ENCODE peak calls at places on chromosome 1, in nine cellular contexts. R, I, D, A, W, M, B, E and J are unnamed samples. For H3K4me1 and H3K27me3, the result is how much of the 10 kb centered on the place peaks cover.

GRCh38 chr1:227894831-227895451 is 52.8 kb downstream of the WNT9A start:
- DNase-seq in R (no peak), I (peak), D (peak), A (no peak), W (peak), M (no peak), B (peak), E (no peak), J (peak)

GRCh38 chr1:121443131-121443530 is 258.4 kb downstream of the SRGAP2C start:
- DNase-seq in R (no peak), I (no peak), D (no peak), A (no peak), W (no peak), M (no peak), B (no peak), E (no peak), J (no peak)

GRCh38 chr1:19315378-19316206 is 3.5 kb downstream of the SLC66A1 start:
- DNase-seq in R (no peak), I (no peak), D (no peak), A (no peak), W (peak), M (peak), B (no peak), E (no peak), J (no peak)

GRCh38 chr1:47211796-47212269 is 20.2 kb downstream of the TAL1 start:
- DNase-seq in R (no peak), I (no peak), D (no peak), A (no peak), W (peak), M (peak), B (no peak), E (peak), J (no peak)

GRCh38 chr1:178530037-178530402 is 17.1 kb downstream of the TEX35 start:
- DNase-seq in R (no peak), I (no peak), D (no peak), A (no peak), W (peak), M (peak), B (no peak), E (peak), J (no peak)

GRCh38 chr1:178275553-178275952 is 181.6 kb downstream of the RASAL2 start:
- DNase-seq in R (no peak), I (no peak), D (no peak), A (no peak), W (no peak), M (no peak), B (no peak), E (peak), J (no peak)

GRCh38 chr1:200965111-200965510 is 58.4 kb downstream of the KIF21B start:
- DNase-seq in R (no peak), I (no peak), D (no peak), A (no peak), W (no peak), M (no peak), B (no peak), E (no peak), J (no peak)

GRCh38 chr1:42424201-42424600 is 31.6 kb downstream of the ZMYND12 start:
- DNase-seq in R (no peak), I (no peak), D (no peak), A (no peak), W (no peak), M (peak), B (no peak), E (no peak), J (no peak)

GRCh38 chr1:53666566-53666965 is 72.4 kb downstream of the GLIS1 start:
- DNase-seq in R (no peak), I (no peak), D (no peak), A (no peak), W (no peak), M (no peak), B (no peak), E (no peak), J (no peak)

GRCh38 chr1:105865546-105865945 is 1190.9 kb upstream of the PRMT6 start:
- DNase-seq in R (no peak), I (no peak), D (no peak), A (no peak), W (no peak), M (no peak), B (no peak), E (peak), J (no peak)

GRCh38 chr1:66247415-66248208 is 286.3 kb upstream of the SGIP1 start:
- DNase-seq in R (no peak), I (no peak), D (no peak), A (no peak), W (no peak), M (no peak), B (no peak), E (no peak), J (no peak)

GRCh38 chr1:143665606-143666005 is 306.2 kb downstream of the FAM72C start:
- DNase-seq in R (no peak), I (no peak), D (no peak), A (no peak), W (no peak), M (no peak), B (no peak), E (no peak), J (no peak)

GRCh38 chr1:58763214-58763613 is 20.6 kb downstream of the JUN start:
- DNase-seq in R (no peak), I (no peak), D (no peak), A (no peak), W (no peak), M (peak), B (no peak), E (no peak), J (no peak)

GRCh38 chr1:59077739-59078503 is 219.0 kb upstream of the FGGY start:
- DNase-seq in R (no peak), I (no peak), D (no peak), A (no peak), W (no peak), M (no peak), B (no peak), E (peak), J (no peak)

GRCh38 chr1:94926365-94926914 is 470 bp downstream of the CNN3 start:
- DNase-seq in R (no peak), I (peak), D (peak), A (peak), W (peak), M (peak), B (peak), E (peak), J (peak)

GRCh38 chr1:202625416-202626360 is 84.6 kb downstream of the SYT2 start:
- DNase-seq in R (peak), I (peak), D (peak), A (peak), W (peak), M (peak), B (peak), E (peak), J (peak)

GRCh38 chr1:206464456-206464964 is 5.8 kb upstream of the IKBKE start:
- DNase-seq in R (no peak), I (no peak), D (no peak), A (no peak), W (no peak), M (peak), B (no peak), E (no peak), J (no peak)

GRCh38 chr1:181092883-181093282 is 4.4 kb downstream of the IER5 start:
- DNase-seq in R (no peak), I (no peak), D (no peak), A (no peak), W (no peak), M (no peak), B (no peak), E (no peak), J (no peak)
- H3K4me1 ChIP-seq in R (under half), I (half or more), D (under half), A (under half), W (under half), M (under half), B (under half), E (under half), J (half or more)

GRCh38 chr1:93673159-93673657 is 8.4 kb downstream of the BCAR3 start:
- DNase-seq in R (no peak), I (no peak), D (no peak), A (no peak), W (no peak), M (peak), B (no peak), E (no peak), J (no peak)

GRCh38 chr1:93670141-93670540 is 11.5 kb downstream of the BCAR3 start:
- DNase-seq in R (no peak), I (no peak), D (no peak), A (peak), W (peak), M (peak), B (no peak), E (no peak), J (no peak)

GRCh38 chr1:93671090-93671743 is 10.4 kb downstream of the BCAR3 start:
- DNase-seq in R (no peak), I (no peak), D (no peak), A (no peak), W (no peak), M (no peak), B (no peak), E (peak), J (no peak)

GRCh38 chr1:93672069-93672468 is 9.6 kb downstream of the BCAR3 start:
- DNase-seq in R (no peak), I (peak), D (peak), A (peak), W (peak), M (peak), B (peak), E (no peak), J (peak)

DNA sequence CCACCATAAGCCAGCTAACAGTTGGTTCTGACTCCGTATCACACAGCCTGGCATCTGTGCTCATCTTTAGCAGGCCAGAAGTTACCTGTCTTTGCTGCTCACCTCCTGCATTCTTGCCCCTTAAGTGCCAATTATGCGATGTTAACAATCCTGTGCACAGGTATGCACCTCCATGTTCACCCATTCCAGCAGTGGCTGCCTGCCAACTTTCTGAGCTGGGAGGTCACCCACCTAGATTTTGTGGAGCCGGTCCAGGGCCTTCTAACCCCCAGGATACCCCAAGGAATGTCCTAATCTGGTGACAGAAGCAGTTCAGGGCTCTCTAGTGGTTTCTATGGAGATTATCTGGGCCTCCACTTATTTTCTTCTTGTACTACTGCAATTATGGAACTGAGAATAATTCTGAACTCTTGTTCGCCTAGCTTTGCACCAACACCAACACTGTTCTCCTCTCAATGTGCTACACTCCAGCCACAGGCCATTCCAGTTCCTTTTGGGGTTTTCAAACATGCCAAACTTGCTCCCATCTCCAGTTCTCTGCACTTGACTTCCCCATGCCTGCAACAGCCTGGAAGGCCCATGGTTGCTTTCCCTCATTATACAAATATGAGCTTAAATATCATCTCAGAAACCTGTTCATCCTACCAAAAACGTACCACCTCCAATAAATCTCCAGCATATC is 9.0 kb downstream of the BCAR3 start:
- DNase-seq in R (no peak), I (peak), D (no peak), A (no peak), W (peak), M (no peak), B (no peak), E (no peak), J (no peak)
- H3K27ac ChIP-seq in R (no peak), I (peak), D (peak), A (peak), W (peak), M (no peak), B (peak), E (no peak), J (no peak)

GRCh38 chr1:61055110-61055614 is 27.2 kb upstream of the NFIA start:
- DNase-seq in R (no peak), I (no peak), D (no peak), A (no peak), W (peak), M (peak), B (no peak), E (no peak), J (no peak)
- H3K27me3 ChIP-seq in R (under half), I (under half), D (under half), A (under half), W (under half), M (half or more), B (under half), E (half or more), J (under half)

DNA sequence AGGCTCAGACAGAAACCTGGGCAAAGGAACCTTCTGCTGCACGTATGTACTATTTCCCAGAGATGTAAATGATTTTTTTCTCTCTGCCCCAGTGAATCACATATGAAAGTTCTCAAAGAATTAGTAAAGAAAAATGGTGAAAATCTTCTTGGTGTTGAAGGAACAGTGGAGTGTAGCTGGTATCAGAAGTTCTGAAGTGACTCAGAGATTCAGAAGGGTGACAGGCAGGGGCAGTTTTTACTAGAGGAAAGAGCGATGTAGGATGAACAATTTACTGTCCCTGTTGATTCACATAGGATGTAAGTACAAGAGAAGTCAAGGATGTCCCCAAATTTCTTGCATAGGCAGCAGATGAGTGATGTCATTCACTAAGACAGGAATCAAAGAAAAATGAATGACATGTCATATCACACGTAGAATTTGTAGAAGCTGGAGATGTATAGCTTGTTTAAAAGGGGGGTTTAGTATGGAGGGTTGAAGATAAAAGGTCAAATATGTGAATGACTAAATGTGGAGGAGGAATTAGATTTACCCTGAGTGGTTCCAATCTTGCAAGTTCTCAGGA is 26.4 kb downstream of the WLS start:
- DNase-seq in R (no peak), I (no peak), D (no peak), A (no peak), W (no peak), M (no peak), B (no peak), E (no peak), J (no peak)
- H3K4me1 ChIP-seq in R (under half), I (half or more), D (under half), A (under half), W (half or more), M (under half), B (under half), E (under half), J (under half)

GRCh38 chr1:7116001-7116400 is 330.7 kb downstream of the CAMTA1 start:
- DNase-seq in R (no peak), I (no peak), D (no peak), A (no peak), W (no peak), M (no peak), B (no peak), E (no peak), J (no peak)

GRCh38 chr1:7117599-7118281 is 332.5 kb downstream of the CAMTA1 start:
- DNase-seq in R (no peak), I (no peak), D (no peak), A (no peak), W (peak), M (peak), B (no peak), E (peak), J (peak)

GRCh38 chr1:7120863-7121621 is 335.8 kb downstream of the CAMTA1 start:
- DNase-seq in R (no peak), I (no peak), D (no peak), A (no peak), W (no peak), M (no peak), B (no peak), E (peak), J (no peak)

GRCh38 chr1:7113822-7114221 is 328.6 kb downstream of the CAMTA1 start:
- DNase-seq in R (no peak), I (no peak), D (no peak), A (no peak), W (no peak), M (no peak), B (no peak), E (no peak), J (no peak)

GRCh38 chr1:7117265-7117598 is 332.0 kb downstream of the CAMTA1 start:
- DNase-seq in R (no peak), I (no peak), D (no peak), A (no peak), W (no peak), M (no peak), B (no peak), E (no peak), J (no peak)
- H3K27ac ChIP-seq in R (no peak), I (no peak), D (no peak), A (no peak), W (no peak), M (no peak), B (no peak), E (no peak), J (peak)

GRCh38 chr1:98068016-98068415 is 147.2 kb upstream of the DPYD start:
- DNase-seq in R (no peak), I (no peak), D (no peak), A (no peak), W (no peak), M (no peak), B (no peak), E (no peak), J (no peak)
- H3K27me3 ChIP-seq in R (under half), I (under half), D (under half), A (under half), W (under half), M (under half), B (under half), E (under half), J (under half)

GRCh38 chr1:234618726-234619049 is 8.7 kb upstream of the IRF2BP2 start:
- DNase-seq in R (no peak), I (no peak), D (no peak), A (no peak), W (no peak), M (no peak), B (no peak), E (no peak), J (no peak)
- H3K4me1 ChIP-seq in R (under half), I (under half), D (under half), A (under half), W (half or more), M (under half), B (under half), E (under half), J (half or more)

GRCh38 chr1:64524614-64525013 is 54.7 kb downstream of the CACHD1 start:
- DNase-seq in R (no peak), I (no peak), D (no peak), A (no peak), W (no peak), M (no peak), B (no peak), E (no peak), J (no peak)
- H3K27ac ChIP-seq in R (no peak), I (no peak), D (no peak), A (peak), W (no peak), M (no peak), B (no peak), E (no peak), J (no peak)